ENCODE peak calls at places on chromosomes 16 and 17, in nine cellular contexts. One of them, this sample, is unnamed.

GRCh38 chr16:28820016-28820415 is 2.8 kb upstream of the ATXN2L start:
- DNase-seq in dermis blood vessel endothelial cell: no peak
- DNase-seq in NCI-H774: no peak
- DNase-seq in A549: no peak
- DNase-seq in uterus: no peak
- DNase-seq in activated naive CD8-positive, alpha-beta T cell treated with anti-CD3 and anti-CD28 coated beads, Interleukin-2, amount 50 U/mL, for 16 hours: no peak
- DNase-seq in putamen: no peak
- DNase-seq in central memory CD8-positive, alpha-beta T cell: no peak
- DNase-seq in activated CD8-positive, alpha-beta T cell treated with anti-CD3 and anti-CD28 coated beads for 36 hours: no peak
- DNase-seq in this sample: no peak

GRCh38 chr17:2855063-2855600 is 58.9 kb downstream of the RAP1GAP2 start:
- DNase-seq in central memory CD8-positive, alpha-beta T cell: no peak
- DNase-seq in dermis blood vessel endothelial cell: no peak
- DNase-seq in activated CD8-positive, alpha-beta T cell treated with anti-CD3 and anti-CD28 coated beads for 36 hours: no peak
- DNase-seq in putamen: no peak
- DNase-seq in NCI-H774: no peak
- DNase-seq in activated naive CD8-positive, alpha-beta T cell treated with anti-CD3 and anti-CD28 coated beads, Interleukin-2, amount 50 U/mL, for 16 hours: no peak
- DNase-seq in uterus: no peak
- DNase-seq in A549: no peak
- DNase-seq in this sample: no peak

GRCh38 chr17:7707858-7708750 is 3.1 kb downstream of the EFNB3 start:
- DNase-seq in NCI-H774: no peak
- DNase-seq in activated CD8-positive, alpha-beta T cell treated with anti-CD3 and anti-CD28 coated beads for 36 hours: no peak
- DNase-seq in dermis blood vessel endothelial cell: no peak
- DNase-seq in putamen: no peak
- DNase-seq in uterus: no peak
- DNase-seq in A549: no peak
- DNase-seq in central memory CD8-positive, alpha-beta T cell: no peak
- DNase-seq in activated naive CD8-positive, alpha-beta T cell treated with anti-CD3 and anti-CD28 coated beads, Interleukin-2, amount 50 U/mL, for 16 hours: no peak
- DNase-seq in this sample: no peak

GRCh38 chr17:72393553-72393952 is 272.7 kb downstream of the SOX9 start:
- DNase-seq in NCI-H774: no peak
- DNase-seq in activated naive CD8-positive, alpha-beta T cell treated with anti-CD3 and anti-CD28 coated beads, Interleukin-2, amount 50 U/mL, for 16 hours: no peak
- DNase-seq in central memory CD8-positive, alpha-beta T cell: no peak
- DNase-seq in uterus: no peak
- DNase-seq in dermis blood vessel endothelial cell: peak
- DNase-seq in putamen: no peak
- DNase-seq in A549: peak
- DNase-seq in activated CD8-positive, alpha-beta T cell treated with anti-CD3 and anti-CD28 coated beads for 36 hours: no peak
- DNase-seq in this sample: no peak

GRCh38 chr17:72465191-72466024 is 344.6 kb downstream of the SOX9 start:
- DNase-seq in central memory CD8-positive, alpha-beta T cell: no peak
- DNase-seq in activated CD8-positive, alpha-beta T cell treated with anti-CD3 and anti-CD28 coated beads for 36 hours: no peak
- DNase-seq in activated naive CD8-positive, alpha-beta T cell treated with anti-CD3 and anti-CD28 coated beads, Interleukin-2, amount 50 U/mL, for 16 hours: no peak
- DNase-seq in NCI-H774: no peak
- DNase-seq in dermis blood vessel endothelial cell: no peak
- DNase-seq in A549: peak
- DNase-seq in putamen: no peak
- DNase-seq in uterus: no peak
- DNase-seq in this sample: no peak

GRCh38 chr17:59347975-59348391 is 16.5 kb downstream of the YPEL2 start:
- DNase-seq in putamen: no peak
- DNase-seq in A549: no peak
- DNase-seq in uterus: no peak
- DNase-seq in activated CD8-positive, alpha-beta T cell treated with anti-CD3 and anti-CD28 coated beads for 36 hours: no peak
- DNase-seq in NCI-H774: no peak
- DNase-seq in activated naive CD8-positive, alpha-beta T cell treated with anti-CD3 and anti-CD28 coated beads, Interleukin-2, amount 50 U/mL, for 16 hours: no peak
- DNase-seq in dermis blood vessel endothelial cell: no peak
- DNase-seq in central memory CD8-positive, alpha-beta T cell: no peak
- DNase-seq in this sample: no peak

GRCh38 chr17:16261049-16261448 is 44.0 kb downstream of the PIGL start:
- DNase-seq in uterus: no peak
- DNase-seq in dermis blood vessel endothelial cell: no peak
- DNase-seq in putamen: no peak
- DNase-seq in activated CD8-positive, alpha-beta T cell treated with anti-CD3 and anti-CD28 coated beads for 36 hours: no peak
- DNase-seq in activated naive CD8-positive, alpha-beta T cell treated with anti-CD3 and anti-CD28 coated beads, Interleukin-2, amount 50 U/mL, for 16 hours: no peak
- DNase-seq in NCI-H774: no peak
- DNase-seq in central memory CD8-positive, alpha-beta T cell: no peak
- DNase-seq in A549: no peak
- DNase-seq in this sample: no peak

GRCh38 chr17:43367588-43368242 is 31.1 kb upstream of the ARL4D start:
- DNase-seq in NCI-H774: peak
- DNase-seq in uterus: peak
- DNase-seq in activated CD8-positive, alpha-beta T cell treated with anti-CD3 and anti-CD28 coated beads for 36 hours: peak
- DNase-seq in activated naive CD8-positive, alpha-beta T cell treated with anti-CD3 and anti-CD28 coated beads, Interleukin-2, amount 50 U/mL, for 16 hours: no peak
- DNase-seq in dermis blood vessel endothelial cell: peak
- DNase-seq in A549: peak
- DNase-seq in putamen: no peak
- DNase-seq in central memory CD8-positive, alpha-beta T cell: no peak
- DNase-seq in this sample: no peak

GRCh38 chr17:14791221-14791620 is 473.9 kb downstream of the PMP22 start:
- DNase-seq in central memory CD8-positive, alpha-beta T cell: no peak
- DNase-seq in activated naive CD8-positive, alpha-beta T cell treated with anti-CD3 and anti-CD28 coated beads, Interleukin-2, amount 50 U/mL, for 16 hours: no peak
- DNase-seq in putamen: no peak
- DNase-seq in uterus: no peak
- DNase-seq in NCI-H774: no peak
- DNase-seq in A549: no peak
- DNase-seq in dermis blood vessel endothelial cell: no peak
- DNase-seq in activated CD8-positive, alpha-beta T cell treated with anti-CD3 and anti-CD28 coated beads for 36 hours: no peak
- DNase-seq in this sample: no peak

GRCh38 chr16:72172105-72173034 is at the start of gene PMFBP1:
- DNase-seq in activated naive CD8-positive, alpha-beta T cell treated with anti-CD3 and anti-CD28 coated beads, Interleukin-2, amount 50 U/mL, for 16 hours: no peak
- DNase-seq in NCI-H774: no peak
- DNase-seq in dermis blood vessel endothelial cell: peak
- DNase-seq in A549: peak
- DNase-seq in putamen: peak
- DNase-seq in activated CD8-positive, alpha-beta T cell treated with anti-CD3 and anti-CD28 coated beads for 36 hours: peak
- DNase-seq in uterus: no peak
- DNase-seq in central memory CD8-positive, alpha-beta T cell: no peak
- DNase-seq in this sample: peak

GRCh38 chr17:19004601-19005441 is at the start of gene FAM83G:
- DNase-seq in uterus: peak
- DNase-seq in activated naive CD8-positive, alpha-beta T cell treated with anti-CD3 and anti-CD28 coated beads, Interleukin-2, amount 50 U/mL, for 16 hours: peak
- DNase-seq in putamen: no peak
- DNase-seq in NCI-H774: peak
- DNase-seq in central memory CD8-positive, alpha-beta T cell: peak
- DNase-seq in activated CD8-positive, alpha-beta T cell treated with anti-CD3 and anti-CD28 coated beads for 36 hours: peak
- DNase-seq in dermis blood vessel endothelial cell: peak
- DNase-seq in A549: peak
- DNase-seq in this sample: no peak

GRCh38 chr17:31134526-31134925 is 39.7 kb downstream of the NF1 start:
- DNase-seq in central memory CD8-positive, alpha-beta T cell: no peak
- DNase-seq in dermis blood vessel endothelial cell: no peak
- DNase-seq in A549: no peak
- DNase-seq in activated CD8-positive, alpha-beta T cell treated with anti-CD3 and anti-CD28 coated beads for 36 hours: no peak
- DNase-seq in NCI-H774: no peak
- DNase-seq in putamen: no peak
- DNase-seq in activated naive CD8-positive, alpha-beta T cell treated with anti-CD3 and anti-CD28 coated beads, Interleukin-2, amount 50 U/mL, for 16 hours: no peak
- DNase-seq in uterus: no peak
- DNase-seq in this sample: no peak

GRCh38 chr17:31877911-31878702 is 19.1 kb upstream of the COPRS start:
- DNase-seq in activated CD8-positive, alpha-beta T cell treated with anti-CD3 and anti-CD28 coated beads for 36 hours: peak
- DNase-seq in putamen: no peak
- DNase-seq in NCI-H774: no peak
- DNase-seq in dermis blood vessel endothelial cell: peak
- DNase-seq in uterus: no peak
- DNase-seq in activated naive CD8-positive, alpha-beta T cell treated with anti-CD3 and anti-CD28 coated beads, Interleukin-2, amount 50 U/mL, for 16 hours: peak
- DNase-seq in central memory CD8-positive, alpha-beta T cell: no peak
- DNase-seq in A549: no peak
- DNase-seq in this sample: no peak

GRCh38 chr16:2003827-2004641 is 5.6 kb downstream of the ZNF598 start:
- DNase-seq in NCI-H774: peak
- DNase-seq in activated CD8-positive, alpha-beta T cell treated with anti-CD3 and anti-CD28 coated beads for 36 hours: peak
- DNase-seq in activated naive CD8-positive, alpha-beta T cell treated with anti-CD3 and anti-CD28 coated beads, Interleukin-2, amount 50 U/mL, for 16 hours: peak
- DNase-seq in central memory CD8-positive, alpha-beta T cell: peak
- DNase-seq in uterus: peak
- DNase-seq in putamen: peak
- DNase-seq in A549: peak
- DNase-seq in dermis blood vessel endothelial cell: peak
- DNase-seq in this sample: peak

GRCh38 chr16:8481810-8482209 is 108.5 kb downstream of the TMEM114 start:
- DNase-seq in putamen: no peak
- DNase-seq in activated naive CD8-positive, alpha-beta T cell treated with anti-CD3 and anti-CD28 coated beads, Interleukin-2, amount 50 U/mL, for 16 hours: no peak
- DNase-seq in NCI-H774: no peak
- DNase-seq in uterus: no peak
- DNase-seq in activated CD8-positive, alpha-beta T cell treated with anti-CD3 and anti-CD28 coated beads for 36 hours: no peak
- DNase-seq in dermis blood vessel endothelial cell: no peak
- DNase-seq in central memory CD8-positive, alpha-beta T cell: no peak
- DNase-seq in A549: no peak
- DNase-seq in this sample: no peak

GRCh38 chr16:90046122-90046970 is 27.1 kb upstream of the DBNDD1 start:
- DNase-seq in activated naive CD8-positive, alpha-beta T cell treated with anti-CD3 and anti-CD28 coated beads, Interleukin-2, amount 50 U/mL, for 16 hours: no peak
- DNase-seq in central memory CD8-positive, alpha-beta T cell: no peak
- DNase-seq in putamen: no peak
- DNase-seq in A549: no peak
- DNase-seq in uterus: no peak
- DNase-seq in activated CD8-positive, alpha-beta T cell treated with anti-CD3 and anti-CD28 coated beads for 36 hours: no peak
- DNase-seq in NCI-H774: no peak
- DNase-seq in dermis blood vessel endothelial cell: no peak
- DNase-seq in this sample: no peak

GRCh38 chr16:54361246-54361645 is 74.7 kb upstream of the IRX3 start:
- DNase-seq in activated CD8-positive, alpha-beta T cell treated with anti-CD3 and anti-CD28 coated beads for 36 hours: no peak
- DNase-seq in A549: no peak
- DNase-seq in putamen: no peak
- DNase-seq in central memory CD8-positive, alpha-beta T cell: no peak
- DNase-seq in NCI-H774: no peak
- DNase-seq in activated naive CD8-positive, alpha-beta T cell treated with anti-CD3 and anti-CD28 coated beads, Interleukin-2, amount 50 U/mL, for 16 hours: no peak
- DNase-seq in dermis blood vessel endothelial cell: no peak
- DNase-seq in uterus: no peak
- DNase-seq in this sample: no peak

GRCh38 chr17:40857535-40857934 is 9.5 kb downstream of the KRT12 start:
- DNase-seq in activated CD8-positive, alpha-beta T cell treated with anti-CD3 and anti-CD28 coated beads for 36 hours: no peak
- DNase-seq in uterus: no peak
- DNase-seq in A549: no peak
- DNase-seq in activated naive CD8-positive, alpha-beta T cell treated with anti-CD3 and anti-CD28 coated beads, Interleukin-2, amount 50 U/mL, for 16 hours: no peak
- DNase-seq in putamen: no peak
- DNase-seq in dermis blood vessel endothelial cell: peak
- DNase-seq in central memory CD8-positive, alpha-beta T cell: no peak
- DNase-seq in NCI-H774: no peak
- DNase-seq in this sample: no peak

GRCh38 chr16:20675488-20676267 is 21.8 kb downstream of the ACSM1 start:
- DNase-seq in A549: no peak
- DNase-seq in putamen: no peak
- DNase-seq in uterus: peak
- DNase-seq in activated naive CD8-positive, alpha-beta T cell treated with anti-CD3 and anti-CD28 coated beads, Interleukin-2, amount 50 U/mL, for 16 hours: no peak
- DNase-seq in central memory CD8-positive, alpha-beta T cell: no peak
- DNase-seq in NCI-H774: peak
- DNase-seq in dermis blood vessel endothelial cell: no peak
- DNase-seq in activated CD8-positive, alpha-beta T cell treated with anti-CD3 and anti-CD28 coated beads for 36 hours: peak
- DNase-seq in this sample: no peak

GRCh38 chr16:54937673-54938350 is 7.1 kb downstream of the IRX5 start:
- DNase-seq in dermis blood vessel endothelial cell: peak
- DNase-seq in activated CD8-positive, alpha-beta T cell treated with anti-CD3 and anti-CD28 coated beads for 36 hours: no peak
- DNase-seq in putamen: no peak
- DNase-seq in A549: no peak
- DNase-seq in central memory CD8-positive, alpha-beta T cell: no peak
- DNase-seq in uterus: no peak
- DNase-seq in NCI-H774: no peak
- DNase-seq in activated naive CD8-positive, alpha-beta T cell treated with anti-CD3 and anti-CD28 coated beads, Interleukin-2, amount 50 U/mL, for 16 hours: no peak
- DNase-seq in this sample: no peak

GRCh38 chr16:84220851-84221250 is 19.0 kb downstream of the KCNG4 start:
- DNase-seq in activated CD8-positive, alpha-beta T cell treated with anti-CD3 and anti-CD28 coated beads for 36 hours: no peak
- DNase-seq in dermis blood vessel endothelial cell: no peak
- DNase-seq in activated naive CD8-positive, alpha-beta T cell treated with anti-CD3 and anti-CD28 coated beads, Interleukin-2, amount 50 U/mL, for 16 hours: no peak
- DNase-seq in A549: no peak
- DNase-seq in NCI-H774: no peak
- DNase-seq in uterus: no peak
- DNase-seq in putamen: no peak
- DNase-seq in central memory CD8-positive, alpha-beta T cell: no peak
- DNase-seq in this sample: no peak

GRCh38 chr16:10368984-10369551 is 16.8 kb upstream of the ATF7IP2 start:
- DNase-seq in uterus: no peak
- DNase-seq in central memory CD8-positive, alpha-beta T cell: no peak
- DNase-seq in dermis blood vessel endothelial cell: peak
- DNase-seq in activated naive CD8-positive, alpha-beta T cell treated with anti-CD3 and anti-CD28 coated beads, Interleukin-2, amount 50 U/mL, for 16 hours: no peak
- DNase-seq in NCI-H774: no peak
- DNase-seq in putamen: no peak
- DNase-seq in A549: no peak
- DNase-seq in activated CD8-positive, alpha-beta T cell treated with anti-CD3 and anti-CD28 coated beads for 36 hours: no peak
- DNase-seq in this sample: no peak

GRCh38 chr16:49602201-49603041 is 228.8 kb downstream of the C16orf78 start:
- DNase-seq in activated naive CD8-positive, alpha-beta T cell treated with anti-CD3 and anti-CD28 coated beads, Interleukin-2, amount 50 U/mL, for 16 hours: no peak
- DNase-seq in NCI-H774: no peak
- DNase-seq in activated CD8-positive, alpha-beta T cell treated with anti-CD3 and anti-CD28 coated beads for 36 hours: no peak
- DNase-seq in dermis blood vessel endothelial cell: no peak
- DNase-seq in uterus: no peak
- DNase-seq in putamen: no peak
- DNase-seq in central memory CD8-positive, alpha-beta T cell: no peak
- DNase-seq in A549: no peak
- DNase-seq in this sample: no peak

GRCh38 chr17:35749560-35750412 is 3.3 kb downstream of the GAS2L2 start:
- DNase-seq in putamen: no peak
- DNase-seq in A549: no peak
- DNase-seq in dermis blood vessel endothelial cell: no peak
- DNase-seq in activated naive CD8-positive, alpha-beta T cell treated with anti-CD3 and anti-CD28 coated beads, Interleukin-2, amount 50 U/mL, for 16 hours: no peak
- DNase-seq in uterus: no peak
- DNase-seq in NCI-H774: no peak
- DNase-seq in activated CD8-positive, alpha-beta T cell treated with anti-CD3 and anti-CD28 coated beads for 36 hours: peak
- DNase-seq in central memory CD8-positive, alpha-beta T cell: no peak
- DNase-seq in this sample: no peak

GRCh38 chr16:11361751-11362742 is 16.8 kb downstream of the RMI2 start:
- DNase-seq in central memory CD8-positive, alpha-beta T cell: no peak
- DNase-seq in activated naive CD8-positive, alpha-beta T cell treated with anti-CD3 and anti-CD28 coated beads, Interleukin-2, amount 50 U/mL, for 16 hours: no peak
- DNase-seq in A549: no peak
- DNase-seq in dermis blood vessel endothelial cell: peak
- DNase-seq in activated CD8-positive, alpha-beta T cell treated with anti-CD3 and anti-CD28 coated beads for 36 hours: peak
- DNase-seq in NCI-H774: no peak
- DNase-seq in putamen: no peak
- DNase-seq in uterus: no peak
- DNase-seq in this sample: no peak